ENCODE peak calls at places on chromosomes 16 and 17, in four cellular contexts. One of them, this sample, is unnamed.

GRCh38 chr17:75077490-75078096 is 10.2 kb upstream of the SLC16A5 start:
- DNase-seq in H1: no peak
- DNase-seq in SK-N-SH: no peak
- DNase-seq in K562: no peak
- DNase-seq in this sample: no peak

GRCh38 chr16:704552-705380 is 835 bp downstream of the FBXL16 start:
- DNase-seq in H1: peak
- DNase-seq in SK-N-SH: peak
- DNase-seq in K562: no peak
- DNase-seq in this sample: no peak

GRCh38 chr16:57276596-57276995 is 7.9 kb downstream of the PLLP start:
- DNase-seq in H1: no peak
- DNase-seq in SK-N-SH: no peak
- DNase-seq in K562: no peak
- DNase-seq in this sample: no peak

GRCh38 chr17:47872651-47873161 is 21.7 kb upstream of the SP6 start:
- DNase-seq in H1: peak
- DNase-seq in SK-N-SH: no peak
- DNase-seq in K562: no peak
- DNase-seq in this sample: no peak

GRCh38 chr17:80388175-80388574 is 26.8 kb upstream of the ENDOV start:
- DNase-seq in H1: no peak
- DNase-seq in SK-N-SH: peak
- DNase-seq in K562: no peak
- DNase-seq in this sample: no peak

GRCh38 chr16:84239910-84240309 is at the start of gene KCNG4:
- DNase-seq in H1: no peak
- DNase-seq in SK-N-SH: peak
- DNase-seq in K562: no peak
- DNase-seq in this sample: no peak

GRCh38 chr17:59779521-59779920 is 72.1 kb downstream of the VMP1 start:
- DNase-seq in H1: no peak
- DNase-seq in SK-N-SH: no peak
- DNase-seq in K562: no peak
- DNase-seq in this sample: no peak

GRCh38 chr16:48106445-48106844 is 49.3 kb downstream of the ABCC12 start:
- DNase-seq in H1: no peak
- DNase-seq in SK-N-SH: no peak
- DNase-seq in K562: no peak
- DNase-seq in this sample: no peak

GRCh38 chr16:12417830-12418229 is 385.9 kb downstream of the CPPED1 start:
- DNase-seq in H1: no peak
- DNase-seq in SK-N-SH: no peak
- DNase-seq in K562: no peak
- DNase-seq in this sample: no peak

GRCh38 chr17:28773736-28774135 is 29.9 kb downstream of the TRAF4 start:
- DNase-seq in H1: no peak
- DNase-seq in SK-N-SH: no peak
- DNase-seq in K562: no peak
- DNase-seq in this sample: no peak

GRCh38 chr17:74605361-74605760 is 13.3 kb upstream of the CD300LD start:
- DNase-seq in H1: no peak
- DNase-seq in SK-N-SH: no peak
- DNase-seq in K562: no peak
- DNase-seq in this sample: no peak

GRCh38 chr16:19868421-19868820 is 16.2 kb downstream of the GPRC5B start:
- DNase-seq in H1: no peak
- DNase-seq in SK-N-SH: no peak
- DNase-seq in K562: no peak
- DNase-seq in this sample: no peak

GRCh38 chr17:18921912-18922451 is 30.0 kb upstream of the SLC5A10 start:
- DNase-seq in H1: no peak
- DNase-seq in SK-N-SH: no peak
- DNase-seq in K562: peak
- DNase-seq in this sample: no peak

GRCh38 chr16:3655791-3656490 is 1.4 kb downstream of the DNASE1 start:
- DNase-seq in H1: no peak
- DNase-seq in SK-N-SH: no peak
- DNase-seq in K562: no peak
- DNase-seq in this sample: no peak

GRCh38 chr17:38557836-38558750 is 47.7 kb downstream of the SRCIN1 start:
- DNase-seq in H1: peak
- DNase-seq in SK-N-SH: peak
- DNase-seq in K562: peak
- DNase-seq in this sample: peak

GRCh38 chr17:38557395-38557794 is 48.4 kb downstream of the SRCIN1 start:
- DNase-seq in H1: no peak
- DNase-seq in SK-N-SH: no peak
- DNase-seq in K562: no peak
- DNase-seq in this sample: no peak

GRCh38 chr17:38556234-38556633 is 49.5 kb downstream of the SRCIN1 start:
- DNase-seq in H1: no peak
- DNase-seq in SK-N-SH: no peak
- DNase-seq in K562: no peak
- DNase-seq in this sample: no peak

GRCh38 chr17:38552343-38552742 is 53.4 kb downstream of the SRCIN1 start:
- DNase-seq in H1: no peak
- DNase-seq in SK-N-SH: no peak
- DNase-seq in K562: no peak
- DNase-seq in this sample: no peak

DNA sequence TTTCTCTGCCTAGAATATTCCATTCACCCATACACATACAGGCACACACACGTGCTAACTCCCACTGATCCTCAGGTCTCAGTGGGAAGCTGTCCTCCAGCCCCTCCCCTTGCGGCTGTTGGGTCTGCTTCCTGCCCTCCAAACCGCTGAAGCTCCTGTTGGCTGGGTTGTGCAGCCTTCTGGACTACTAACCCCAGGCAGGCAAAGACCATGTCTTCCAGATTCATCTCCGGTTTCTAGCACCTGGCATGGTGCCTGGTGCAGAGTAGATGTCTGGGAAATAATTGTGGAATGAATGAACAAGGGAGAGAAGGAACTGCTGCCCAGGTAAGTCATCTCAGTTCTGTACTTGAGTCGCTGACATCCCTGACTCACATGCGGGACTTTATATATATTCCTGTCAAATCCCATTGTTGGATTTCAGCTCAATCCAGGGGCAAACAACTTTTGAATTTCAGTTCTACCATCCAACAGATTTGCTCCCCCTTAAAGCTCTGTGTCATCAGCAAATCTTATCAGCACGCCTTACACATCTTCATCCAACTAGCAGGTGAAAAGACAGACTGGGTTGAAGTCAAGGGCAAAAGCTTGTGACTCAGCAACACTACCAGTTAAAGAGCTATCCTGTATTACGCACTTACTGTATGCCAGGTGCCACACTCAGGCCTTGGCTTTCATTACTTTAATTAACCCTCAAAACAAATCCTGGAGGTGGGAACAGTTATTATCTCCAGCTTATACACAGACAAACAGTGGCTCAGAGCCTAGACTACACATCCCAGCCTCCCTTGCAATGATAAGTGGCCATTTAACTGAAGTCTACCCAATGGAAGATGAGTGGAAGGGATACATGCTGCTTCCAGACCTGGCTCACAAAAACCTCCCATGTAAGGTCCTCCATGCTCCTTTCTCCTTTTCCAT is 51.1 kb downstream of the SRCIN1 start:
- DNase-seq in H1: no peak
- DNase-seq in SK-N-SH: no peak
- DNase-seq in K562: no peak
- DNase-seq in this sample: no peak
- TF ChIP-seq RFX5 in H1: no peak
- TF ChIP-seq RFX5 in SK-N-SH: no peak
- TF ChIP-seq RFX5 in K562: no peak
- TF ChIP-seq RFX5 in this sample: no peak

DNA sequence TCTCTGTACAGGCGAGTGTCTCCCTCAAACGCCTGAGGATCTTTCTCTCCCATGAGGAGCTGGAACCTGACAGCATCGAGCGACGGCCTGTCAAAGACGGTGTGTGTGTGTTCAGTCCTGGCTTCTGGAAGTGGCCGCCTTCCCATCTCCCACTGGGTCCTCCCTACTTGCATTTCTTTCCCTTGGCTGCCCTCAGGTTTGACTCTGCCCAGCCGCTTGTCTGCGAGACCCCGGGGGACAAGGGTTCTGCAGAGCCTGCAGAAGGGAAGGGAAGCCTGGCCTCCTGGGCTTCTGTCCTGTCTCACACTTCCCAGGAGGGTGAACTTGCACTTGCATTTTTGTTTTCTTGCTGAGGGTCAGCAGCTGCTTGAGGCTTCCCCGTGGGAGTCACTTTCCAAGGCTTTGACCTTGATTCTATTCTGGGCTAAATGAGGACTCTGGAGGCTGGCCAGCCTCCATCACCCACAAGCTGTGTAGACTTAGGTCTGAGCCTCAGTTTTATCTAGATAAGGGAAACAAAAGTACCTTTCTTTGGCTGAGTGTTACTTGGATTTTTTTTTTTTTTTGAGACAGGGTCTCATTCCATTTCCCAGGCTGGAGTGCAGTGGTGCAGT is 122.3 kb downstream of the ABCC1 start:
- DNase-seq in H1: no peak
- DNase-seq in SK-N-SH: no peak
- DNase-seq in K562: peak
- DNase-seq in this sample: peak
- TF ChIP-seq TAF1 in H1: no peak
- TF ChIP-seq TAF1 in SK-N-SH: no peak
- TF ChIP-seq TAF1 in K562: no peak
- TF ChIP-seq TAF1 in this sample: no peak

DNA sequence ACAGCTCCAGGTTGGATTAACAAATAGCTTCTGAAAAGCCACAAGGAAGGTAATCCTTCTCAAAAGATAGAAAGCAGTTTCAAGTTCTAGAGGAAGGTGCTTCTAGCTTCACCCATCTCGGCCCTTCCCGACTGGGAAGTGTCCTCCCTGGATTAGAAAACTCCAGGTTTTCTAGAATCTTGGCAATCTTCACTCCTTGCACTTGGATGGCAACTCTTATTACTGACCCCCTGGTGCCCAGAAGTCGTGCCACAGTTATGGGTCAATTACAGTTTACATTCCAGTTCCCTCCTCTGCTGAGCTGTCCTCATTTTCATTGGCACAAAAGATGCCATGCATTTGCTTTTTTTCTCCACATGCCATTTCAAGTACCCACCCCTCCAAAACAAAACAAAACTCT is 65.6 kb downstream of the SMG6 start:
- DNase-seq in H1: no peak
- DNase-seq in SK-N-SH: no peak
- DNase-seq in K562: no peak
- DNase-seq in this sample: no peak
- H3K9ac ChIP-seq in H1: no peak
- H3K9ac ChIP-seq in SK-N-SH: no peak
- H3K9ac ChIP-seq in K562: no peak
- H3K9ac ChIP-seq in this sample: no peak

DNA sequence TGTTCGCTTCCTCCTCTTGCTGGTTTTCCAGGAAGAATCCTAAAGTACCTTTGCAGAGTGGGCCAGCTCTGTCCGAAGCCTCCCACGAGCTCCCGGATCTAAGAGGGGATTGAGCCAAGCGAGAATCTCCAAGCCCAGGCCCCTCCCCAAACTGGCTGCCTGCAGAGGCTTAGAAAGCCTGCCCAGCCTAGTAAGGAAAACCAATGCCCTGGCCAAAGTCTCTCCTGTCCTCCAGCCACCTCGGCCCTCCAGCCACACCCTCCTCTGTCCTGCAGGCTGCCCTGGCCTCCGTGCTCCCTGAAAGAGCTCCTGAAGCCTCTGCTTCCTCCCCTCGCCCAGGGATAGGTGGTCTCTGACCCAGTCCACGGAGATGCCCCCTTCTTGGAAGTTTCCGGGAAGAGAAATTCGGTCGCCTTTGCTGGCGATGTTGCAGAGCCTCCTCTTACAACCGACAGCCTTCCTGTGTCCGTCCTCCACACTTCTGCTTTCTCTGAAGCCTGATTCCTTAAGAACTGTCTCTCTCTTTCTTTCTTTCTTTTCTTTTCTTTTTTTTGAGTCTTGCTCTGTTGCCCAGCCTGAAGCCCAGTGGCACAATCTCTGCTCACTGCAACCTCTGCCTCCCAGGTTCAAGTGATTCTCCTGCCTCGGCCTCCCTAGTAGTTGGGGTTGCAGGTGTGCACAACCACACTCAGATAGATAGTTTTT is 54.9 kb upstream of the TOB1 start:
- DNase-seq in H1: no peak
- DNase-seq in SK-N-SH: no peak
- DNase-seq in K562: no peak
- DNase-seq in this sample: no peak
- TF ChIP-seq RFX5 in H1: no peak
- TF ChIP-seq RFX5 in SK-N-SH: no peak
- TF ChIP-seq RFX5 in K562: no peak
- TF ChIP-seq RFX5 in this sample: no peak

DNA sequence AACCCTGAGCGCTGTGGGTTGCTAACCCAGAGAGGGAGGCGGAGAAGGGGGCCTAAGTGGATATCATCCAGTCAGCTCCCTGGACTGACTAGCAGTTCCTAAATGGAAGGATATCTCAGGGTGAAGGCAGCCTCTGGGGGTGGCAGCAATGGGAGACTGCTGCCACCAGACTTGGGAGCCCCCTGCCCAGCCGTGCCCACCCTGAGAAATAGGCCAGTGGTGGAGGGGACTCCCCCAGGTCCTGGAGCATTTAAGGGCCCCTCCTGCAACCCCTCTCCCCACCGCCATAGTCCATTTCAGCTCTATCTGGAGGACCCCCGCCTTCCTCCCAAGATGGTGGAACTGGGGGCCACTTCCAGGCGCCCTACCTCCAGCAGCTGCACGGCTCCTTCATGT is 8.4 kb downstream of the TSPOAP1 start:
- DNase-seq in H1: no peak
- DNase-seq in SK-N-SH: no peak
- DNase-seq in K562: no peak
- DNase-seq in this sample: no peak
- TF ChIP-seq TAF1 in H1: no peak
- TF ChIP-seq TAF1 in SK-N-SH: no peak
- TF ChIP-seq TAF1 in K562: no peak
- TF ChIP-seq TAF1 in this sample: no peak

GRCh38 chr17:27384721-27385120 is 71.5 kb upstream of the KSR1 start:
- DNase-seq in H1: no peak
- DNase-seq in SK-N-SH: no peak
- DNase-seq in K562: no peak
- DNase-seq in this sample: no peak
- H3K9ac ChIP-seq in H1: no peak
- H3K9ac ChIP-seq in SK-N-SH: peak
- H3K9ac ChIP-seq in K562: no peak
- H3K9ac ChIP-seq in this sample: no peak

GRCh38 chr16:89099905-89100304 is 6.3 kb downstream of the ACSF3 start:
- DNase-seq in H1: no peak
- DNase-seq in SK-N-SH: no peak
- DNase-seq in K562: no peak
- DNase-seq in this sample: no peak
- TF ChIP-seq RFX5 in H1: no peak
- TF ChIP-seq RFX5 in SK-N-SH: no peak
- TF ChIP-seq RFX5 in K562: no peak
- TF ChIP-seq RFX5 in this sample: no peak

GRCh38 chr16:85303354-85303883 is 191.1 kb upstream of the CIBAR2 start:
- DNase-seq in H1: peak
- DNase-seq in SK-N-SH: peak
- DNase-seq in K562: peak
- DNase-seq in this sample: peak
- TF ChIP-seq TAF1 in H1: no peak
- TF ChIP-seq TAF1 in SK-N-SH: no peak
- TF ChIP-seq TAF1 in K562: no peak
- TF ChIP-seq TAF1 in this sample: no peak

This sample was measured in HepG2.